ENCODE peak calls at places on chromosomes 3 and 15, in six cellular contexts. One of them, this sample, is unnamed.
A peak's percentile ranks its signal among the peaks of the same experiment; 100 is the strongest.

GRCh38 chr3:70824785-70825184 is 512.3 kb upstream of the MDFIC2 start:
- DNase-seq in activated naive CD4-positive, alpha-beta T cell treated with anti-CD3 and anti-CD28 coated beads for 36 hours: no peak
- DNase-seq in stimulated activated CD4-positive, alpha-beta T cell treated with anti-CD3 and anti-CD28 coated beads, Interleukin-1b, Interleukin-23, amount 100 ng/mL, for 24 hours: no peak
- DNase-seq in HS-27A: peak; percentile 38
- DNase-seq in GM12864: no peak
- DNase-seq in hepatic stellate cell: no peak
- DNase-seq in this sample: no peak

GRCh38 chr3:175777495-175777894 is 918.4 kb downstream of the NAALADL2 start:
- DNase-seq in activated naive CD4-positive, alpha-beta T cell treated with anti-CD3 and anti-CD28 coated beads for 36 hours: no peak
- DNase-seq in stimulated activated CD4-positive, alpha-beta T cell treated with anti-CD3 and anti-CD28 coated beads, Interleukin-1b, Interleukin-23, amount 100 ng/mL, for 24 hours: no peak
- DNase-seq in HS-27A: no peak
- DNase-seq in GM12864: no peak
- DNase-seq in hepatic stellate cell: no peak
- DNase-seq in this sample: no peak

GRCh38 chr3:23807161-23808015 is 1.6 kb downstream of the UBE2E1 start:
- DNase-seq in activated naive CD4-positive, alpha-beta T cell treated with anti-CD3 and anti-CD28 coated beads for 36 hours: no peak
- DNase-seq in stimulated activated CD4-positive, alpha-beta T cell treated with anti-CD3 and anti-CD28 coated beads, Interleukin-1b, Interleukin-23, amount 100 ng/mL, for 24 hours: no peak
- DNase-seq in HS-27A: no peak
- DNase-seq in GM12864: no peak
- DNase-seq in hepatic stellate cell: peak; percentile 54
- DNase-seq in this sample: no peak

GRCh38 chr3:120244834-120245225 is 40.2 kb downstream of the GPR156 start:
- DNase-seq in activated naive CD4-positive, alpha-beta T cell treated with anti-CD3 and anti-CD28 coated beads for 36 hours: no peak
- DNase-seq in stimulated activated CD4-positive, alpha-beta T cell treated with anti-CD3 and anti-CD28 coated beads, Interleukin-1b, Interleukin-23, amount 100 ng/mL, for 24 hours: no peak
- DNase-seq in HS-27A: no peak
- DNase-seq in GM12864: no peak
- DNase-seq in hepatic stellate cell: no peak
- DNase-seq in this sample: no peak

GRCh38 chr15:73021139-73021621 is 31.1 kb upstream of the NEO1 start:
- DNase-seq in activated naive CD4-positive, alpha-beta T cell treated with anti-CD3 and anti-CD28 coated beads for 36 hours: no peak
- DNase-seq in stimulated activated CD4-positive, alpha-beta T cell treated with anti-CD3 and anti-CD28 coated beads, Interleukin-1b, Interleukin-23, amount 100 ng/mL, for 24 hours: no peak
- DNase-seq in HS-27A: no peak
- DNase-seq in GM12864: no peak
- DNase-seq in hepatic stellate cell: no peak
- DNase-seq in this sample: no peak

GRCh38 chr3:145620002-145620401 is 541.0 kb downstream of the PLOD2 start:
- DNase-seq in activated naive CD4-positive, alpha-beta T cell treated with anti-CD3 and anti-CD28 coated beads for 36 hours: no peak
- DNase-seq in stimulated activated CD4-positive, alpha-beta T cell treated with anti-CD3 and anti-CD28 coated beads, Interleukin-1b, Interleukin-23, amount 100 ng/mL, for 24 hours: no peak
- DNase-seq in HS-27A: no peak
- DNase-seq in GM12864: no peak
- DNase-seq in hepatic stellate cell: no peak
- DNase-seq in this sample: no peak

GRCh38 chr3:126287536-126288181 is 69.5 kb downstream of the KLF15 start:
- DNase-seq in activated naive CD4-positive, alpha-beta T cell treated with anti-CD3 and anti-CD28 coated beads for 36 hours: no peak
- DNase-seq in stimulated activated CD4-positive, alpha-beta T cell treated with anti-CD3 and anti-CD28 coated beads, Interleukin-1b, Interleukin-23, amount 100 ng/mL, for 24 hours: no peak
- DNase-seq in HS-27A: no peak
- DNase-seq in GM12864: no peak
- DNase-seq in hepatic stellate cell: peak; percentile 72
- DNase-seq in this sample: no peak

GRCh38 chr3:126261037-126261436 is 80.7 kb upstream of the ALDH1L1 start:
- DNase-seq in activated naive CD4-positive, alpha-beta T cell treated with anti-CD3 and anti-CD28 coated beads for 36 hours: peak; percentile 15
- DNase-seq in stimulated activated CD4-positive, alpha-beta T cell treated with anti-CD3 and anti-CD28 coated beads, Interleukin-1b, Interleukin-23, amount 100 ng/mL, for 24 hours: no peak
- DNase-seq in HS-27A: no peak
- DNase-seq in GM12864: no peak
- DNase-seq in hepatic stellate cell: peak; percentile 51
- DNase-seq in this sample: no peak

GRCh38 chr3:171329759-171330158 is 130.4 kb downstream of the TNIK start:
- DNase-seq in activated naive CD4-positive, alpha-beta T cell treated with anti-CD3 and anti-CD28 coated beads for 36 hours: no peak
- DNase-seq in stimulated activated CD4-positive, alpha-beta T cell treated with anti-CD3 and anti-CD28 coated beads, Interleukin-1b, Interleukin-23, amount 100 ng/mL, for 24 hours: no peak
- DNase-seq in HS-27A: no peak
- DNase-seq in GM12864: no peak
- DNase-seq in hepatic stellate cell: no peak
- DNase-seq in this sample: no peak

GRCh38 chr15:32028921-32029320 is 1.4 kb upstream of the CHRNA7 start:
- DNase-seq in activated naive CD4-positive, alpha-beta T cell treated with anti-CD3 and anti-CD28 coated beads for 36 hours: no peak
- DNase-seq in stimulated activated CD4-positive, alpha-beta T cell treated with anti-CD3 and anti-CD28 coated beads, Interleukin-1b, Interleukin-23, amount 100 ng/mL, for 24 hours: no peak
- DNase-seq in HS-27A: no peak
- DNase-seq in GM12864: no peak
- DNase-seq in hepatic stellate cell: no peak
- DNase-seq in this sample: no peak

GRCh38 chr15:35019401-35020327 is 31.6 kb upstream of the ZNF770 start:
- DNase-seq in activated naive CD4-positive, alpha-beta T cell treated with anti-CD3 and anti-CD28 coated beads for 36 hours: no peak
- DNase-seq in stimulated activated CD4-positive, alpha-beta T cell treated with anti-CD3 and anti-CD28 coated beads, Interleukin-1b, Interleukin-23, amount 100 ng/mL, for 24 hours: no peak
- DNase-seq in HS-27A: no peak
- DNase-seq in GM12864: no peak
- DNase-seq in hepatic stellate cell: no peak
- DNase-seq in this sample: no peak

GRCh38 chr3:196096382-196096953 is 14.6 kb upstream of the TFRC start:
- DNase-seq in activated naive CD4-positive, alpha-beta T cell treated with anti-CD3 and anti-CD28 coated beads for 36 hours: no peak
- DNase-seq in stimulated activated CD4-positive, alpha-beta T cell treated with anti-CD3 and anti-CD28 coated beads, Interleukin-1b, Interleukin-23, amount 100 ng/mL, for 24 hours: no peak
- DNase-seq in HS-27A: no peak
- DNase-seq in GM12864: no peak
- DNase-seq in hepatic stellate cell: no peak
- DNase-seq in this sample: no peak

GRCh38 chr3:128845695-128846491 is 33.5 kb upstream of the ACAD9 start:
- DNase-seq in activated naive CD4-positive, alpha-beta T cell treated with anti-CD3 and anti-CD28 coated beads for 36 hours: peak; percentile 89
- DNase-seq in stimulated activated CD4-positive, alpha-beta T cell treated with anti-CD3 and anti-CD28 coated beads, Interleukin-1b, Interleukin-23, amount 100 ng/mL, for 24 hours: peak; percentile 81
- DNase-seq in HS-27A: peak; percentile 36
- DNase-seq in GM12864: peak; percentile 24
- DNase-seq in hepatic stellate cell: peak; percentile 90
- DNase-seq in this sample: peak; percentile 82

GRCh38 chr3:16379838-16380237 is 114.8 kb downstream of the OXNAD1 start:
- DNase-seq in activated naive CD4-positive, alpha-beta T cell treated with anti-CD3 and anti-CD28 coated beads for 36 hours: peak; percentile 26
- DNase-seq in stimulated activated CD4-positive, alpha-beta T cell treated with anti-CD3 and anti-CD28 coated beads, Interleukin-1b, Interleukin-23, amount 100 ng/mL, for 24 hours: no peak
- DNase-seq in HS-27A: no peak
- DNase-seq in GM12864: no peak
- DNase-seq in hepatic stellate cell: no peak
- DNase-seq in this sample: no peak